ENCODE peak calls at places on chromosome 19, in seven cellular contexts. Y, D, Z, M, V, C and L are unnamed samples.

GRCh38 chr19:40799558-40800338 is 757 bp downstream of the EGLN2 start:
- DNase-seq in Y (no peak), M (no peak), Z (peak), V (no peak), D (peak), C (peak), L (peak)

GRCh38 chr19:1259873-1260748 is 9.0 kb upstream of the CIRBP start:
- DNase-seq in C (peak), Y (peak), Z (peak), M (no peak), V (no peak), D (peak), L (peak)

GRCh38 chr19:21483589-21484170 is 21.7 kb upstream of the ZNF429 start:
- DNase-seq in V (no peak), C (no peak), Z (peak), Y (peak), D (peak), M (no peak), L (peak)

GRCh38 chr19:583198-583967 is 6.3 kb upstream of the HCN2 start:
- DNase-seq in V (no peak), M (no peak), Y (no peak), C (no peak), Z (no peak), D (no peak), L (no peak)

GRCh38 chr19:3622224-3622623 is 4.4 kb downstream of the CACTIN start:
- DNase-seq in Y (no peak), D (no peak), V (no peak), Z (no peak), M (no peak), C (no peak), L (no peak)

GRCh38 chr19:10603873-10604459 is 16.9 kb upstream of the AP1M2 start:
- DNase-seq in Z (no peak), M (no peak), D (no peak), Y (peak), V (no peak), C (peak), L (no peak)

GRCh38 chr19:2171349-2172145 is 7.8 kb downstream of the DOT1L start:
- DNase-seq in D (peak), M (no peak), Y (peak), V (no peak), C (peak), Z (no peak), L (no peak)

GRCh38 chr19:14477417-14478112 is 2.4 kb upstream of the PTGER1 start:
- DNase-seq in Z (no peak), M (no peak), C (no peak), D (no peak), Y (no peak), V (no peak), L (no peak)

GRCh38 chr19:35714601-35715354 is 3.0 kb upstream of the KMT2B start:
- DNase-seq in V (no peak), Y (no peak), C (no peak), D (peak), Z (no peak), M (no peak), L (no peak)

GRCh38 chr19:5665781-5666513 is 14.4 kb downstream of the MICOS13 start:
- DNase-seq in Z (no peak), Y (no peak), D (no peak), C (no peak), V (no peak), M (no peak), L (no peak)

GRCh38 chr19:55474269-55475265 is 1.9 kb upstream of the ZNF628 start:
- DNase-seq in Z (no peak), C (no peak), D (no peak), Y (no peak), V (no peak), M (peak), L (no peak)

GRCh38 chr19:54451331-54451871 is 2.4 kb downstream of the LENG8 start:
- DNase-seq in Z (no peak), C (no peak), D (no peak), M (no peak), Y (no peak), V (no peak), L (no peak)

GRCh38 chr19:342801-343421 is 1.7 kb downstream of the MIER2 start:
- DNase-seq in Z (no peak), C (no peak), V (no peak), Y (no peak), M (peak), D (no peak), L (peak)

GRCh38 chr19:15934332-15935078 is at the start of gene CYP4F11:
- DNase-seq in V (peak), D (no peak), Y (no peak), Z (no peak), C (no peak), M (peak), L (peak)

GRCh38 chr19:51125421-51126075 is 842 bp downstream of the SIGLEC9 start:
- DNase-seq in D (no peak), M (no peak), C (no peak), Y (no peak), V (no peak), Z (no peak), L (no peak)

GRCh38 chr19:3482507-3483225 is 575 bp downstream of the SMIM44 start:
- DNase-seq in C (no peak), Z (no peak), M (no peak), V (no peak), D (no peak), Y (no peak), L (no peak)

GRCh38 chr19:15466851-15467733 is 2.7 kb upstream of the RASAL3 start:
- DNase-seq in D (peak), Y (no peak), C (peak), V (no peak), M (no peak), Z (no peak), L (no peak)

GRCh38 chr19:50725218-50725931 is 2.2 kb downstream of the CLEC11A start:
- DNase-seq in Y (no peak), C (no peak), D (no peak), M (peak), Z (no peak), V (no peak), L (no peak)

GRCh38 chr19:12834976-12835757 is 788 bp upstream of the RTBDN start:
- DNase-seq in Y (no peak), M (no peak), V (no peak), Z (peak), D (peak), C (no peak), L (no peak)

GRCh38 chr19:57171551-57172081 is 4.3 kb upstream of the DUXA start:
- DNase-seq in Z (peak), C (peak), Y (peak), D (peak), V (no peak), M (no peak), L (no peak)

GRCh38 chr19:18020212-18021067 is 12.5 kb downstream of the ARRDC2 start:
- DNase-seq in C (no peak), V (peak), M (no peak), D (no peak), Y (no peak), Z (no peak), L (peak)

GRCh38 chr19:54172764-54173699 is at the start of gene TMC4:
- DNase-seq in M (peak), Z (no peak), V (no peak), D (no peak), C (no peak), Y (no peak), L (no peak)

GRCh38 chr19:4361152-4362037 is 18.0 kb downstream of the MPND start:
- DNase-seq in C (no peak), Z (no peak), V (no peak), Y (no peak), M (no peak), D (no peak), L (peak)

GRCh38 chr19:2227415-2228156 is 8.5 kb downstream of the PLEKHJ1 start:
- DNase-seq in V (no peak), M (no peak), C (no peak), Z (no peak), D (no peak), Y (peak), L (no peak)

GRCh38 chr19:34998777-34999497 is 1.2 kb upstream of the GRAMD1A start:
- DNase-seq in V (no peak), C (peak), M (no peak), Z (peak), Y (no peak), D (peak), L (no peak)

GRCh38 chr19:42423462-42424344 is 3.5 kb downstream of the LIPE start:
- DNase-seq in M (peak), V (peak), Z (peak), Y (peak), C (peak), D (peak), L (peak)

GRCh38 chr19:40607311-40607871 is 6.2 kb downstream of the LTBP4 start:
- DNase-seq in M (peak), D (no peak), Z (no peak), C (no peak), V (no peak), Y (no peak), L (no peak)

GRCh38 chr19:58277197-58277596 is 1.6 kb upstream of the ZNF8 start:
- DNase-seq in C (no peak), D (no peak), Y (no peak), V (no peak), Z (no peak), M (no peak), L (no peak)

GRCh38 chr19:41426952-41427646 is at the start of gene B3GNT8:
- DNase-seq in M (no peak), D (peak), Y (no peak), Z (peak), V (peak), C (no peak), L (peak)

GRCh38 chr19:18895038-18895827 is 725 bp downstream of the CERS1 start:
- DNase-seq in D (no peak), V (no peak), Z (peak), C (no peak), M (peak), Y (no peak), L (no peak)

GRCh38 chr19:10142701-10143375 is 23.1 kb upstream of the EIF3G start:
- DNase-seq in M (no peak), C (peak), Y (no peak), Z (no peak), V (no peak), D (no peak), L (no peak)

GRCh38 chr19:41373993-41374392 is 2.3 kb upstream of the TMEM91 start:
- DNase-seq in M (no peak), V (peak), Z (no peak), D (no peak), Y (no peak), C (no peak), L (no peak)

GRCh38 chr19:19823916-19824315 is 2.4 kb upstream of the ZNF506 start:
- DNase-seq in Z (no peak), M (no peak), V (no peak), D (no peak), C (no peak), Y (no peak), L (no peak)

GRCh38 chr19:16293133-16294085 is 31.2 kb upstream of the KLF2 start:
- DNase-seq in D (no peak), C (no peak), M (peak), Y (no peak), Z (peak), V (peak), L (peak)

GRCh38 chr19:18287836-18288772 is 6.7 kb upstream of the JUND start:
- DNase-seq in C (no peak), D (no peak), Z (peak), Y (no peak), V (no peak), M (no peak), L (no peak)